ENCODE peak calls at places on chromosomes 2 and 18, in ten cellular contexts. Z, U, P, K, S, B, T, M, D and W are unnamed samples.

GRCh38 chr2:127106998-127107621 is at the start of gene BIN1:
- DNase-seq in Z (peak), U (peak), P (peak), K (peak), S (no peak), B (peak), T (peak), M (peak), D (peak), W (peak)

GRCh38 chr2:217622205-217622621 is 380.6 kb downstream of the TNS1 start:
- DNase-seq in Z (peak), U (peak), P (peak), K (no peak), S (peak), B (no peak), T (peak), M (no peak), D (peak), W (no peak)

GRCh38 chr2:165941827-165942226 is 11.7 kb downstream of the TTC21B start:
- DNase-seq in Z (no peak), U (no peak), P (no peak), K (no peak), S (no peak), B (no peak), T (no peak), M (no peak), D (no peak), W (no peak)

GRCh38 chr2:12064153-12064552 is 317.7 kb downstream of the LPIN1 start:
- DNase-seq in Z (no peak), U (peak), P (no peak), K (no peak), S (no peak), B (no peak), T (no peak), M (no peak), D (no peak), W (no peak)

GRCh38 chr2:235690809-235691450 is 197.1 kb downstream of the AGAP1 start:
- DNase-seq in Z (no peak), U (no peak), P (no peak), K (no peak), S (no peak), B (no peak), T (no peak), M (no peak), D (no peak), W (no peak)

GRCh38 chr2:75311993-75312392 is 112.7 kb upstream of the TACR1 start:
- DNase-seq in Z (no peak), U (peak), P (no peak), K (no peak), S (no peak), B (no peak), T (no peak), M (no peak), D (no peak), W (no peak)

GRCh38 chr2:78992807-78993517 is 32.5 kb upstream of the REG3G start:
- DNase-seq in Z (no peak), U (peak), P (peak), K (no peak), S (peak), B (peak), T (no peak), M (no peak), D (no peak), W (peak)

GRCh38 chr18:40382191-40382590 is 1572.8 kb upstream of the PIK3C3 start:
- DNase-seq in Z (no peak), U (no peak), P (no peak), K (no peak), S (no peak), B (no peak), T (peak), M (no peak), D (peak), W (no peak)

GRCh38 chr2:18623782-18624181 is 34.4 kb upstream of the NT5C1B start:
- DNase-seq in Z (no peak), U (no peak), P (no peak), K (peak), S (no peak), B (no peak), T (peak), M (peak), D (peak), W (no peak)

GRCh38 chr2:130920417-130921030 is 83.8 kb downstream of the ARHGEF4 start:
- DNase-seq in Z (peak), U (peak), P (peak), K (peak), S (peak), B (peak), T (peak), M (peak), D (peak), W (no peak)

GRCh38 chr18:46055841-46056240 is 16.2 kb downstream of the PSTPIP2 start:
- DNase-seq in Z (no peak), U (no peak), P (no peak), K (no peak), S (no peak), B (no peak), T (no peak), M (no peak), D (no peak), W (no peak)

GRCh38 chr2:8594731-8595427 is 87.0 kb upstream of the ID2 start:
- DNase-seq in Z (no peak), U (no peak), P (no peak), K (no peak), S (no peak), B (no peak), T (no peak), M (no peak), D (peak), W (no peak)

GRCh38 chr2:241358470-241358869 is 2.4 kb downstream of the FARP2 start:
- DNase-seq in Z (no peak), U (no peak), P (no peak), K (no peak), S (no peak), B (no peak), T (no peak), M (no peak), D (no peak), W (no peak)

GRCh38 chr2:8681786-8682692 is at the start of gene ID2:
- DNase-seq in Z (peak), U (peak), P (peak), K (peak), S (peak), B (peak), T (peak), M (peak), D (peak), W (peak)

GRCh38 chr2:240277073-240277806 is 136.8 kb upstream of the OTOS start:
- DNase-seq in Z (no peak), U (no peak), P (no peak), K (peak), S (no peak), B (peak), T (peak), M (peak), D (peak), W (peak)

GRCh38 chr2:60516383-60516811 is 37.1 kb downstream of the BCL11A start:
- DNase-seq in Z (no peak), U (peak), P (no peak), K (peak), S (no peak), B (no peak), T (peak), M (peak), D (peak), W (no peak)

GRCh38 chr2:150271952-150272351 is 215.5 kb downstream of the RND3 start:
- DNase-seq in Z (no peak), U (no peak), P (no peak), K (peak), S (no peak), B (no peak), T (peak), M (peak), D (peak), W (no peak)

GRCh38 chr2:147424766-147425165 is 420.1 kb upstream of the ACVR2A start:
- DNase-seq in Z (no peak), U (no peak), P (no peak), K (peak), S (no peak), B (no peak), T (no peak), M (peak), D (peak), W (no peak)

GRCh38 chr2:34242741-34243123 is 643.6 kb upstream of the FAM98A start:
- DNase-seq in Z (no peak), U (no peak), P (no peak), K (no peak), S (no peak), B (peak), T (no peak), M (no peak), D (no peak), W (no peak)

GRCh38 chr2:74364533-74365505 is 15.3 kb downstream of the DCTN1 start:
- DNase-seq in Z (no peak), U (no peak), P (no peak), K (no peak), S (no peak), B (no peak), T (no peak), M (no peak), D (no peak), W (no peak)

GRCh38 chr18:67282796-67283195 is 233.7 kb downstream of the DSEL start:
- DNase-seq in Z (no peak), U (no peak), P (no peak), K (no peak), S (no peak), B (no peak), T (no peak), M (no peak), D (peak), W (no peak)

GRCh38 chr18:12837747-12838146 is 46.3 kb downstream of the PTPN2 start:
- DNase-seq in Z (no peak), U (no peak), P (no peak), K (peak), S (no peak), B (no peak), T (peak), M (peak), D (peak), W (no peak)

GRCh38 chr18:46555213-46555612 is 101.8 kb downstream of the LOXHD1 start:
- DNase-seq in Z (no peak), U (no peak), P (no peak), K (no peak), S (no peak), B (no peak), T (no peak), M (no peak), D (no peak), W (no peak)

GRCh38 chr18:29003194-29003593 is 826.3 kb upstream of the CDH2 start:
- DNase-seq in Z (no peak), U (no peak), P (no peak), K (peak), S (no peak), B (no peak), T (no peak), M (no peak), D (no peak), W (no peak)

GRCh38 chr2:174776223-174776622 is 12.0 kb upstream of the CHRNA1 start:
- DNase-seq in Z (no peak), U (peak), P (no peak), K (no peak), S (no peak), B (no peak), T (no peak), M (no peak), D (no peak), W (no peak)

GRCh38 chr18:44786697-44787096 is 106.0 kb downstream of the SETBP1 start:
- DNase-seq in Z (no peak), U (no peak), P (no peak), K (no peak), S (no peak), B (no peak), T (no peak), M (no peak), D (no peak), W (no peak)

GRCh38 chr2:189658281-189658680 is 3.0 kb upstream of the ASNSD1 start:
- DNase-seq in Z (no peak), U (no peak), P (no peak), K (no peak), S (no peak), B (no peak), T (no peak), M (no peak), D (no peak), W (no peak)

GRCh38 chr2:96259497-96259921 is 6.3 kb downstream of the TMEM127 start:
- DNase-seq in Z (no peak), U (no peak), P (no peak), K (no peak), S (no peak), B (peak), T (no peak), M (no peak), D (no peak), W (peak)

DNA sequence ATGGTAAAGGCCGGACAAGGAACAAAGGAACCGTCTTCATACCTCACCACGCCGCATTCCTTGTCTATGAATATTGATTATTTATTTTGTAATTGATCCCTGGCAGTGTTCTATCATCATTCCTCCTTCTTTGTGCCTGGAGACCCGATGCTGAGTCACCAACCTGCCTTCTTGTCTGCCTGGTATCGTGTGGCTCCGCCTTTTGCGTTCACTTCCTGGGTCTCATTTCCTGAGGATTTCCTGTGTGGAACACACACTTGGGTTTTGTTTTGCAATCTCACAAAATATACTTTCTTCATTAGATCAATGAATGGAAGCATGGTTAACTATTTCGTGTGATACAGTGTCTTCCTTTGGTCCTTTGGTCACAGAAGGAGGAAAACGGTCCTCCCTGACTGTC is 95.5 kb upstream of the SNTG2 start:
- DNase-seq in Z (no peak), U (no peak), P (no peak), K (peak), S (no peak), B (no peak), T (no peak), M (no peak), D (no peak), W (no peak)
- H3K9ac ChIP-seq in Z (no peak), U (no peak), P (no peak), K (no peak), S (no peak), B (no peak), T (no peak), M (no peak), D (no peak), W (no peak)

DNA sequence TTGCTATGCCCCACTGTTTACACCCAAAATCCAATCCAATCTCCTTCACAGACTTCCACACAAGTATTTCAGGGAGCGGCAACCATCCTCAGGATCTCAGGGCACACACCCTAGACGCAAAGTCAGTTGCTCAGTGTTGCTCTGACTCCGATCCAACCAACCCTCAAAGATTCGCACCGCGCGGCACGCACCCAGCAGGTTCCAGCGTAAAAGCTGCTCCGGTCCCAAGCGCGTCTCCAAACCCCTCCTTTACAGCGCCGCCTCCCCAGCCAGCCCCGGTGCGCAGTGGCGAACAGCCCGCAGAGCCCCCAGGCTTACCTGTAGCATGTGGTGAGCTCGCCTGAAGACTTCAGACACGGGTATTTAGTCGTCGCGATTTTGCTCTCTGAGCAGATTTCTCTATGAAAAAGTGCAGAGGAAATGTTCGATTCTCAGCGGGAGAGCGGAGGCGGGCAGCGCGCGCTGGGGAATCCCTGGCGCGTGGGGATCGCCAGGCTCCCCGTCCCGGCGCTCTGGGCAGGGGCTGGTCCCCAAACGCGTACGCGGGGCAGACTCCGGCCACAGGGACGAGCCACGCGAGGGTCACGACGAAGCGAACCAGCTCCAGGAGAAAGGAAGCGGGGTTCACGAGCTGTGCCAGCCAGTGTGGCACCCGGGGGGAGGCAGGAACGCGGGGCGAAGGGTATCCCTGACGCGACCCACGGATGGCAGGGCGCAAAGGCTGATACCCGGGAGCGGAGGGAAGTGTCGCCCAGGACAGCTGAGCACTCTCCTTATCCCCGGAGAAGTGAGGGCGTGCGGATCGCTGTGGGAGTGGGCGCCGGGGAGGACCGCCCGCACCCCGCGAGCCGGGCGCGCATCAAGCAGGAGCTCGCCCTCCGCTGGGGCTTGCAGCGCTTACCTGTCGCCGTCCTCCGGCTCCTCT is 650 bp downstream of the CCBE1 start:
- DNase-seq in Z (no peak), U (peak), P (no peak), K (peak), S (no peak), B (no peak), T (peak), M (peak), D (peak), W (no peak)
- H3K9ac ChIP-seq in Z (peak), U (peak), P (no peak), K (peak), S (peak), B (peak), T (peak), M (peak), D (peak), W (peak)

GRCh38 chr2:215071676-215072075 is 66.8 kb downstream of the ABCA12 start:
- DNase-seq in Z (no peak), U (no peak), P (no peak), K (peak), S (no peak), B (no peak), T (no peak), M (peak), D (peak), W (no peak)

GRCh38 chr2:215068399-215068798 is 70.0 kb downstream of the ABCA12 start:
- DNase-seq in Z (no peak), U (no peak), P (no peak), K (no peak), S (no peak), B (no peak), T (no peak), M (no peak), D (no peak), W (no peak)

GRCh38 chr2:215060851-215061541 is 77.4 kb downstream of the ABCA12 start:
- DNase-seq in Z (no peak), U (no peak), P (no peak), K (no peak), S (no peak), B (no peak), T (no peak), M (no peak), D (peak), W (no peak)

GRCh38 chr2:215063526-215063925 is 74.9 kb downstream of the ABCA12 start:
- DNase-seq in Z (no peak), U (no peak), P (no peak), K (no peak), S (no peak), B (no peak), T (no peak), M (no peak), D (no peak), W (no peak)

GRCh38 chr2:215066138-215066537 is 72.3 kb downstream of the ABCA12 start:
- DNase-seq in Z (no peak), U (no peak), P (no peak), K (no peak), S (no peak), B (no peak), T (no peak), M (no peak), D (no peak), W (no peak)
- H3K9ac ChIP-seq in Z (no peak), U (no peak), P (no peak), K (no peak), S (no peak), B (no peak), T (no peak), M (no peak), D (no peak), W (no peak)

GRCh38 chr2:132475615-132476014 is 59.0 kb downstream of the GPR39 start:
- DNase-seq in Z (no peak), U (no peak), P (no peak), K (no peak), S (no peak), B (no peak), T (no peak), M (no peak), D (no peak), W (no peak)

GRCh38 chr2:132477962-132478361 is 61.4 kb downstream of the GPR39 start:
- DNase-seq in Z (no peak), U (no peak), P (no peak), K (no peak), S (no peak), B (no peak), T (no peak), M (no peak), D (peak), W (no peak)

GRCh38 chr2:132477436-132477835 is 60.8 kb downstream of the GPR39 start:
- DNase-seq in Z (no peak), U (no peak), P (no peak), K (no peak), S (no peak), B (no peak), T (no peak), M (no peak), D (peak), W (no peak)

GRCh38 chr2:132469095-132469494 is 52.5 kb downstream of the GPR39 start:
- DNase-seq in Z (no peak), U (no peak), P (no peak), K (no peak), S (no peak), B (no peak), T (no peak), M (no peak), D (no peak), W (no peak)

GRCh38 chr2:132473174-132473883 is 56.7 kb downstream of the GPR39 start:
- DNase-seq in Z (no peak), U (no peak), P (no peak), K (no peak), S (no peak), B (no peak), T (no peak), M (no peak), D (no peak), W (no peak)
- H3K9ac ChIP-seq in Z (no peak), U (no peak), P (no peak), K (no peak), S (no peak), B (no peak), T (no peak), M (no peak), D (no peak), W (no peak)

GRCh38 chr18:473687-474265 is 26.7 kb downstream of the COLEC12 start:
- DNase-seq in Z (no peak), U (no peak), P (no peak), K (no peak), S (no peak), B (no peak), T (no peak), M (no peak), D (peak), W (no peak)
- H3K9ac ChIP-seq in Z (no peak), U (no peak), P (no peak), K (no peak), S (no peak), B (no peak), T (no peak), M (no peak), D (no peak), W (no peak)

DNA sequence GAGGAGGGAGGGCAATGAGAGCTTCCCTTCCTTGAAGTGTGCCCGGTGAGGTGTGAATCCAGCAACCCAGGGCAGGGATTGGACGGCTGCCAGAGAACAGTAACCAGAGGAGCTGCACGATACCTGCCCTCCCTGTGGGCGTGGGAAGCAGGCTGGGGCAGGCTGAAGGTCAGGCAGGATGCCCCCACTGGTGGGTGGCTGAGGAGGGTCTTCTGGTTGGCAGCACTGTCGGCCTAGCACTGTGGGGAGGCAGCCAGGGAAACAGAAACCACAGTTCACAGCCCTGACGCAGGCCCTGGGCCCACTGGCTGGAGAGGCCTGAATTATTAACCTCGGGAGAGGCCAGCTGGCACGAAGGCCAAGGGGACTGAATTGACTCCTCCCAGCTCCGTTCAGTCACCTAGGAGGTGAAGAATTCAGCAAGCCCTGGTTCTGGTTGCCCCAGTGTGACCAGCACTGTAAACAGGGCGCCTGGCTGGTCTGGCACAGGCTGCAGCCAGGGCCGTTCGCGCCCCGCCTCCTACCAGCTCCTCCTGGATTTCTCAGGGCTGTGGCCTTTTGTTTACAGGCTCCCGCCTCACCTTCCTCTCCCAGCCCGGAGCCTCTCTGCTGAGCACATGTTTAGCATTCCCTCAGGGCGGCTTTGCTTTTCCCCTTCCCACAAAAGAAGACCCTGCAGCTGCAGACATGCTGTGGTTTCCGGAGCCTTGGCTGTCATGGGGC is 97.7 kb downstream of the B3GNT2 start:
- DNase-seq in Z (peak), U (peak), P (peak), K (peak), S (peak), B (peak), T (peak), M (peak), D (no peak), W (peak)
- H3K9ac ChIP-seq in Z (peak), U (no peak), P (peak), K (peak), S (peak), B (peak), T (no peak), M (no peak), D (no peak), W (peak)